ENCODE peak calls at places on chromosomes 6 and 20, in six cellular contexts. S is mesendoderm, L is H9, K is IMR-90, R is H1, F is mesenchymal stem cell. Y is an unnamed sample.

GRCh38 chr20:11373391-11373790 is 544.3 kb upstream of the BTBD3 start:
- DNase-seq in S (no peak), L (no peak), K (no peak), R (no peak), F (no peak), Y (no peak)

GRCh38 chr6:157558049-157558448 is 177.1 kb downstream of the ZDHHC14 start:
- DNase-seq in S (no peak), L (no peak), K (peak; percentile 6), R (peak; percentile 39), F (no peak), Y (no peak)

GRCh38 chr6:40444811-40445210 is 142.4 kb downstream of the LRFN2 start:
- DNase-seq in S (no peak), L (no peak), K (no peak), R (no peak), F (no peak), Y (no peak)

GRCh38 chr6:169312658-169313346 is 59.2 kb upstream of the THBS2 start:
- DNase-seq in S (peak; percentile 34), L (no peak), K (no peak), R (no peak), F (no peak), Y (no peak)

GRCh38 chr20:31757254-31757653 is 18.2 kb downstream of the TPX2 start:
- DNase-seq in S (no peak), L (no peak), K (no peak), R (no peak), F (no peak), Y (no peak)

GRCh38 chr6:56814308-56814707 is 140.6 kb upstream of the BEND6 start:
- DNase-seq in S (no peak), L (no peak), K (no peak), R (no peak), F (no peak), Y (no peak)

GRCh38 chr20:17505664-17506517 is 25.3 kb downstream of the BFSP1 start:
- DNase-seq in S (peak; percentile 15), L (no peak), K (peak; percentile 71), R (no peak), F (peak; percentile 65), Y (peak; percentile 88)

GRCh38 chr6:157964139-157964538 is 17.5 kb upstream of the SYNJ2 start:
- DNase-seq in S (no peak), L (no peak), K (peak; percentile 38), R (no peak), F (no peak), Y (no peak)

GRCh38 chr20:32040142-32040953 is 11.7 kb upstream of the HCK start:
- DNase-seq in S (no peak), L (no peak), K (no peak), R (no peak), F (no peak), Y (no peak)

GRCh38 chr6:20173833-20174796 is 38.2 kb downstream of the MBOAT1 start:
- DNase-seq in S (no peak), L (no peak), K (no peak), R (no peak), F (peak; percentile 18), Y (peak; percentile 73)

GRCh38 chr6:168601101-168601500 is 160.1 kb downstream of the SMOC2 start:
- DNase-seq in S (no peak), L (no peak), K (no peak), R (no peak), F (no peak), Y (no peak)

GRCh38 chr20:60627751-60628565 is 624.1 kb upstream of the CDH4 start:
- DNase-seq in S (peak; percentile 35), L (no peak), K (no peak), R (no peak), F (no peak), Y (peak; percentile 67)

GRCh38 chr20:2396241-2396814 is 15.6 kb downstream of the TGM6 start:
- DNase-seq in S (no peak), L (no peak), K (no peak), R (no peak), F (no peak), Y (no peak)
- H3K18ac ChIP-seq in S (no peak overlapping the region), L (no peak overlapping the region), K (no peak overlapping the region), R (no peak overlapping the region), F (no peak overlapping the region), Y (no peak overlapping the region)

GRCh38 chr20:63035284-63036185 is 28.8 kb upstream of the BHLHE23 start:
- DNase-seq in S (no peak), L (no peak), K (no peak), R (peak; percentile 45), F (no peak), Y (no peak)

GRCh38 chr20:63041776-63042175 is 35.0 kb upstream of the BHLHE23 start:
- DNase-seq in S (no peak), L (no peak), K (no peak), R (no peak), F (no peak), Y (no peak)

GRCh38 chr20:63033635-63034510 is 27.1 kb upstream of the BHLHE23 start:
- DNase-seq in S (no peak), L (no peak), K (no peak), R (no peak), F (no peak), Y (no peak)

GRCh38 chr20:63036266-63036665 is 29.5 kb upstream of the BHLHE23 start:
- DNase-seq in S (no peak), L (no peak), K (no peak), R (peak; percentile 51), F (no peak), Y (no peak)

DNA sequence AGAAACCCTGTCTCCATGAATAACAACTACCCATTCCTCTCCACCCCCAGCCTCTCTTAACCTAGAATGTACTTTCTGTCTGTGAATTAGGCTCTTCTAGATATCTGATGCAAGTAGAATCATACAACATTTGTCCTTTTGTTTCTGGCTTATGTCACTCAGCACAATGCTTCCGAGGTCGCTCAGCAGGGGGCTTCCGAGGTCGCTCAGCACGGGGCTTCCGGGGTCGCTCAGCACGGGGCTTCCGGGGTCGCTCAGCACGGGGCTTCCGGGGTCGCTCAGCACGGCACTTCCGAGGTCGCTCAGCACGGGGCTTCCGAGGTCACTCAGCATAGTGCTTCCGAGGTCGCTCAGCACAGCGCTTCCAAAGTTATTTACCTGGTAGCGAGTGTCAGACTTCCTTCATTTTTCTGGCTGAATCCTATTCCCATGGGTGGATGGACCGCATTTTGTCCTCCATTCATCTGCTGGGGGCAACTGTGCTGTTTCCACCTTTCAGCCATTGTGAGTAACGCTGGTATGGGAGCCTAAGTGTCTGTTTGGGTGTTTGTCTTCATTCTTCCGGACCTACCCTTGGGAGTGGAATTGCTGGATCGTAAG is 31.0 kb upstream of the BHLHE23 start:
- DNase-seq in S (no peak), L (no peak), K (no peak), R (no peak), F (no peak), Y (no peak)
- H3K18ac ChIP-seq in S (no peak overlapping the region), L (no peak overlapping the region), K (no peak overlapping the region), R (no peak overlapping the region), F (no peak overlapping the region), Y (no peak overlapping the region)

DNA sequence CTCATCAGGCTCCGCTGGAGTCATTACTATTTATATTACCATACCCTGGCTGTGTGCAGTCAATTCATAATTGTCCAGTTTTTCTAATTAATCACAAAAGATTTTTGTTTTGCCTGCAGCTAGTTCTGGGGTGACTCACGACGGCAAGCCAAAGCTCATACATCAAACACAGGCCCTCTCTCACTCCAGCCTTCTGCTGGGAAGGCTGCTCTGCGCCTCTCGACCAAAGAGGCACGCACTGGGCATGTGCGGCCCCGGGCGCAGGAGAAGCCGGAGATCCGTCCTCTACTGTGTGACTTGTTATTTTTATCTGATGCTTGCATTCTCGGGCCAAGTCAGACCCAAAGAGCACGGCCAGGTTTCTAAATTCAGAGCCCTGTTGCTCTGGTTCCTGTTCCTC is 98.5 kb downstream of the TFAP2A start:
- DNase-seq in S (no peak), L (no peak), K (peak; percentile 72), R (no peak), F (peak; percentile 72), Y (peak; percentile 96)
- H3K18ac ChIP-seq in S (no peak overlapping the region), L (no peak overlapping the region), K (no peak overlapping the region), R (peak overlapping the region; percentile 62), F (no peak overlapping the region), Y (no peak overlapping the region)

DNA sequence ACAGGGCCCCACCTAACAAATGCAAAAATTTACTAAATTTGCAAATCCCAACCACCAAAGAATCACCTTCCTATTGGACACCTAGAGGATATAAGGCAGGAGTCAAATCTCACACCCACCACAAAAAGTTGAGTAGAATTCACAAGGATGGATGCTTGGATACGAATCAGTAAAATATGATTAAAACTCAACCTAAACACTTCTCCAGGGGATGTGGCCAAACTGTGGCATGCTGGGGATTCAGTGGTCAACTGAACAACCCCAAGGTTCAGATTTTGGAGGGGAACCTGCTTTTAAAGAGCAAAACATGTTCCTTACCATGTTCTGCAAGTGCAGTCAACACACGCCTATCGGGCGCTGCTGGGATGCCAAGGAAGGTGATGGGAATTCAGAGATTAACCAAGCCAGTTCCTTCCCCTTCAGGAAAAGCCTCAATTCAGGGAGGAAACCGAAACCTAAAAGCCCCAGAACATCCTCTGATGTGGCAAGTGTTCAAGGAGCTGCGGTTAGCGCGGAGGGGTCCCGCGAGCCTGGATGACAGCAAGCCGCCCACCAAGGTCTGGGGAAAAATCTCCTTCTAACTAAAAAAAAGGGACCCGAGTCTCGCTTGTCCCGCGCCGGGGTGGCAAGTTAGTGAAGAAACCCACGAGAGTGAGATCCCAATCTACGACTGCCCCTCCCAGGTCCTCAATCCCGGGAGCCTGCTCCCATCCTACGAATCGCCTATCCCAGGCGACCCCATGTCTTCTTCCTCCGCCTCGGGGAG is 893 bp downstream of the SAMHD1 start:
- DNase-seq in S (peak; percentile 45), L (peak; percentile 41), K (peak; percentile 22), R (no peak), F (peak; percentile 65), Y (peak; percentile 44)
- H3K18ac ChIP-seq in S (no peak overlapping the region), L (no peak overlapping the region), K (no peak overlapping the region), R (no peak overlapping the region), F (no peak overlapping the region), Y (no peak overlapping the region)

GRCh38 chr20:40641212-40641611 is 47.8 kb downstream of the MAFB start:
- DNase-seq in S (no peak), L (no peak), K (no peak), R (no peak), F (no peak), Y (no peak)

GRCh38 chr20:40644863-40645262 is 44.2 kb downstream of the MAFB start:
- DNase-seq in S (no peak), L (no peak), K (no peak), R (no peak), F (no peak), Y (no peak)

GRCh38 chr20:40646321-40647212 is 42.5 kb downstream of the MAFB start:
- DNase-seq in S (no peak), L (no peak), K (no peak), R (no peak), F (no peak), Y (no peak)

GRCh38 chr20:40641809-40642208 is 47.2 kb downstream of the MAFB start:
- DNase-seq in S (no peak), L (no peak), K (no peak), R (no peak), F (no peak), Y (no peak)

GRCh38 chr20:40643891-40644290 is 45.1 kb downstream of the MAFB start:
- DNase-seq in S (peak; percentile 31), L (no peak), K (no peak), R (no peak), F (no peak), Y (no peak)
- H3K18ac ChIP-seq in S (no peak overlapping the region), L (no peak overlapping the region), K (no peak overlapping the region), R (no peak overlapping the region), F (no peak overlapping the region), Y (peak overlapping the region; percentile 26)